ENCODE peak calls at places on chromosomes 4 and X, in nine cellular contexts. Z is astrocyte, P is HCT116, R is endothelial cell of umbilical vein, G is GM23338, E is trophoblast cell, U is hepatocyte, B is GM12878, V is OCI-LY7. T is an unnamed sample. For H3K79me2, the result is how much of the 10 kb centered on the place peaks cover.

GRCh38 chrX:1928805-1929204 is 313.9 kb downstream of the ASMT start:
- DNase-seq in Z (no peak), P (no peak), R (no peak), G (peak), E (peak), U (no peak), B (no peak), V (no peak), T (no peak)

GRCh38 chr4:1323635-1324442 is 23.2 kb upstream of the UVSSA start:
- DNase-seq in Z (peak), P (peak), R (no peak), G (no peak), E (peak), U (no peak), B (no peak), V (no peak), T (peak)

GRCh38 chr4:76690906-76691275 is 207.1 kb downstream of the SOWAHB start:
- DNase-seq in Z (no peak), P (no peak), R (no peak), G (no peak), E (no peak), U (no peak), B (no peak), V (no peak), T (no peak)

GRCh38 chr4:120731561-120731960 is 191.0 kb downstream of the PRDM5 start:
- DNase-seq in Z (peak), P (no peak), R (no peak), G (no peak), E (peak), U (no peak), B (no peak), V (no peak), T (no peak)

GRCh38 chr4:57190651-57191481 is 80.7 kb upstream of the IGFBP7 start:
- DNase-seq in Z (peak), P (peak), R (peak), G (peak), E (peak), U (peak), B (no peak), V (peak), T (peak)

GRCh38 chr4:148634476-148634875 is 192.3 kb upstream of the NR3C2 start:
- DNase-seq in Z (peak), P (no peak), R (no peak), G (no peak), E (peak), U (no peak), B (no peak), V (no peak), T (peak)

GRCh38 chr4:172554588-172554987 is 614.0 kb upstream of the GALNT7 start:
- DNase-seq in Z (no peak), P (no peak), R (no peak), G (no peak), E (no peak), U (no peak), B (no peak), V (no peak), T (no peak)

GRCh38 chr4:20572976-20573375 is 127.3 kb upstream of the PACRGL start:
- DNase-seq in Z (no peak), P (no peak), R (no peak), G (peak), E (no peak), U (no peak), B (no peak), V (no peak), T (no peak)

GRCh38 chrX:20300822-20301221 is 34.1 kb upstream of the RPS6KA3 start:
- DNase-seq in Z (no peak), P (no peak), R (no peak), G (no peak), E (no peak), U (no peak), B (no peak), V (no peak), T (no peak)

GRCh38 chr4:183300070-183300469 is 20.0 kb downstream of the CLDN22 start:
- DNase-seq in Z (peak), P (no peak), R (peak), G (peak), E (no peak), U (peak), B (no peak), V (no peak), T (no peak)

GRCh38 chrX:110204986-110205385 is 112.9 kb downstream of the AMMECR1 start:
- DNase-seq in Z (peak), P (no peak), R (no peak), G (no peak), E (no peak), U (no peak), B (no peak), V (no peak), T (peak)

GRCh38 chr4:75036046-75036445 is 103.1 kb downstream of the PARM1 start:
- DNase-seq in Z (no peak), P (no peak), R (no peak), G (no peak), E (no peak), U (no peak), B (peak), V (no peak), T (no peak)

GRCh38 chr4:10722957-10723356 is 38.4 kb upstream of the CLNK start:
- DNase-seq in Z (no peak), P (no peak), R (no peak), G (no peak), E (no peak), U (no peak), B (no peak), V (peak), T (no peak)

GRCh38 chr4:186765138-186765537 is 41.5 kb upstream of the FAT1 start:
- DNase-seq in Z (peak), P (peak), R (no peak), G (peak), E (no peak), U (peak), B (no peak), V (no peak), T (peak)

GRCh38 chrX:38435130-38435529 is 82.7 kb downstream of the OTC start:
- DNase-seq in Z (no peak), P (no peak), R (no peak), G (no peak), E (no peak), U (no peak), B (no peak), V (no peak), T (no peak)

GRCh38 chr4:121256346-121256745 is 92.2 kb upstream of the TNIP3 start:
- DNase-seq in Z (peak), P (peak), R (peak), G (no peak), E (no peak), U (peak), B (peak), V (no peak), T (peak)

GRCh38 chr4:168384437-168385141 is 66.0 kb upstream of the DDX60 start:
- DNase-seq in Z (peak), P (no peak), R (peak), G (no peak), E (no peak), U (peak), B (no peak), V (no peak), T (no peak)

GRCh38 chr4:176631611-176632010 is 161.1 kb downstream of the VEGFC start:
- DNase-seq in Z (no peak), P (no peak), R (no peak), G (no peak), E (no peak), U (no peak), B (no peak), V (no peak), T (no peak)

GRCh38 chr4:4384837-4385236 is 2.1 kb upstream of the NSG1 start:
- DNase-seq in Z (no peak), P (peak), R (no peak), G (peak), E (peak), U (no peak), B (no peak), V (peak), T (peak)

GRCh38 chr4:19807505-19807904 is 444.2 kb upstream of the SLIT2 start:
- DNase-seq in Z (peak), P (no peak), R (peak), G (no peak), E (no peak), U (peak), B (no peak), V (no peak), T (peak)

GRCh38 chr4:100428051-100428450 is 89.8 kb downstream of the EMCN start:
- DNase-seq in Z (peak), P (peak), R (peak), G (no peak), E (no peak), U (peak), B (no peak), V (no peak), T (peak)

GRCh38 chr4:133096972-133097371 is 52.1 kb upstream of the PCDH10 start:
- DNase-seq in Z (no peak), P (no peak), R (peak), G (peak), E (no peak), U (no peak), B (no peak), V (no peak), T (no peak)

GRCh38 chr4:85127653-85128052 is 161.2 kb upstream of the WDFY3 start:
- DNase-seq in Z (peak), P (peak), R (peak), G (peak), E (peak), U (peak), B (no peak), V (peak), T (peak)

GRCh38 chrX:2627272-2627867 is 63.7 kb upstream of the CD99 start:
- DNase-seq in Z (peak), P (peak), R (peak), G (peak), E (peak), U (peak), B (no peak), V (peak), T (peak)

GRCh38 chr4:242121-242848 is 63.0 kb downstream of the ZNF732 start:
- DNase-seq in Z (peak), P (no peak), R (peak), G (peak), E (peak), U (peak), B (peak), V (peak), T (peak)

GRCh38 chr4:105291920-105292319 is 145.2 kb downstream of the TET2 start:
- DNase-seq in Z (no peak), P (no peak), R (no peak), G (no peak), E (no peak), U (peak), B (no peak), V (no peak), T (no peak)

GRCh38 chr4:92101609-92102231 is 202.0 kb upstream of the GRID2 start:
- DNase-seq in Z (peak), P (no peak), R (no peak), G (no peak), E (no peak), U (no peak), B (no peak), V (no peak), T (peak)

GRCh38 chr4:36269116-36269515 is 12.3 kb upstream of the DTHD1 start:
- DNase-seq in Z (no peak), P (no peak), R (no peak), G (no peak), E (no peak), U (no peak), B (no peak), V (no peak), T (no peak)

GRCh38 chr4:6169239-6169638 is 31.1 kb downstream of the JAKMIP1 start:
- DNase-seq in Z (no peak), P (no peak), R (no peak), G (no peak), E (no peak), U (no peak), B (no peak), V (no peak), T (no peak)

GRCh38 chrX:74924449-74925209 is 623 bp downstream of the NEXMIF start:
- DNase-seq in Z (peak), P (no peak), R (peak), G (peak), E (peak), U (peak), B (no peak), V (no peak), T (peak)

GRCh38 chr4:31613946-31614623 is 893.9 kb downstream of the PCDH7 start:
- DNase-seq in Z (peak), P (no peak), R (no peak), G (no peak), E (no peak), U (no peak), B (no peak), V (no peak), T (peak)

GRCh38 chr4:111013846-111014245 is 391.0 kb upstream of the PITX2 start:
- DNase-seq in Z (no peak), P (no peak), R (no peak), G (no peak), E (no peak), U (no peak), B (no peak), V (no peak), T (no peak)

GRCh38 chr4:130603043-130603442 is 1507.1 kb downstream of the C4orf33 start:
- DNase-seq in Z (no peak), P (no peak), R (no peak), G (no peak), E (no peak), U (no peak), B (no peak), V (no peak), T (no peak)

GRCh38 chrX:43817454-43817853 is 64.8 kb downstream of the MAOB start:
- DNase-seq in Z (no peak), P (no peak), R (no peak), G (no peak), E (no peak), U (peak), B (no peak), V (no peak), T (no peak)

GRCh38 chr4:1683903-1684755 is at the start of gene FAM53A:
- DNase-seq in Z (peak), P (peak), R (peak), G (peak), E (peak), U (peak), B (peak), V (peak), T (peak)

GRCh38 chr4:74092957-74093356 is 6.0 kb downstream of the CXCL2 start:
- DNase-seq in Z (peak), P (no peak), R (peak), G (no peak), E (peak), U (no peak), B (no peak), V (no peak), T (no peak)

GRCh38 chrX:37423864-37424569 is 74.9 kb downstream of the PRRG1 start:
- DNase-seq in Z (peak), P (no peak), R (peak), G (peak), E (no peak), U (no peak), B (no peak), V (no peak), T (no peak)

GRCh38 chrX:150365953-150366911 is 3.1 kb downstream of the MAMLD1 start:
- DNase-seq in Z (peak), P (no peak), R (peak), G (peak), E (no peak), U (peak), B (no peak), V (no peak), T (peak)

GRCh38 chr4:2256781-2257191 is 5.1 kb downstream of the MXD4 start:
- DNase-seq in Z (no peak), P (no peak), R (peak), G (no peak), E (no peak), U (no peak), B (no peak), V (no peak), T (no peak)

DNA sequence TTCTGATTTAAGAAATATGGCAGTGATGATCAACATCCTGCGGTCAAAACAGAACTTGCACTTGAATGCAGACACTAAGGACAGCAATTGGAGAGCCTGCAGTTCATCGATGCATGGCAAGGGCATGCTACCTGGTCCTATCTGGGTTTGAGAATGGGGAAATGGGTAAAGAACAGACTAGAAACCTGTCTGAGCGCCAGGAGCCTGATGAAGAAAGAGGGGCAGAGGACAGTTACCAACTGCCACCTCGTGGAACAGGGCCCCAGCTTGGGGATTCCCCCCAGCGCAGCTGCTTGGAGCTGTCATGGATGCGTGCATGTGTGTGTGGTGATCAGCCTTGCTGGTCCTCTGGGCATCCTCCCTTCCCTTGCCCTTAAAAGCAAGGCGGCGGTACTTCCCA is 30.2 kb upstream of the NKRF start:
- DNase-seq in Z (no peak), P (no peak), R (no peak), G (no peak), E (no peak), U (no peak), B (peak), V (no peak), T (no peak)
- H3K79me2 ChIP-seq in Z (under half), P (under half), R (under half), G (under half), E (under half), U (under half), B (under half), V (under half), T (under half)

GRCh38 chr4:60396680-60397079 is 803.4 kb upstream of the ADGRL3 start:
- DNase-seq in Z (no peak), P (no peak), R (no peak), G (no peak), E (no peak), U (no peak), B (no peak), V (no peak), T (peak)
- H2AFZ ChIP-seq in Z (no peak), P (no peak), R (no peak), G (no peak), E (no peak), U (no peak), B (no peak), V (no peak), T (no peak)

DNA sequence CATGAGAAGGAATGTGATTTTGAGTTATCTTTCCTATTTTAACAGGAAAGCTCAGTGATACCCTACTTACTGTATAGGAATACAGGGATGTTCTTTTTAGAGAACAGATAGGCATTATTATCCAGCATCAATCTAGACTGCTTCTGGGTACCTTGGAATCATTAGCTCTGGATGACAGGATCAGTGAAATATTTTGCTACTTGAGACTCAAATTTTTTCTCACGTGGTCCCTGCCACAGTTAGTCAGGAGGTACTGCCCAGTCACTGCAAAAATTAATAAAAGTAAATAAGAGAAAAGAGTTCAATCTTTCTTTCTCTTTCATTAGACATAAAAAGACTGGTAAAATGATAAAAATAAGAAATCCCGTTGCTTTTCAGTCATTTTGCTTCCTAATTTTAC is 5.5 kb downstream of the ZNF827 start:
- DNase-seq in Z (peak), P (no peak), R (no peak), G (no peak), E (no peak), U (no peak), B (no peak), V (no peak), T (peak)
- H3K79me2 ChIP-seq in Z (half or more), P (half or more), R (under half), G (half or more), E (under half), U (half or more), B (half or more), V (half or more), T (half or more)

GRCh38 chr4:112381996-112382692 is 85.0 kb downstream of the ALPK1 start:
- DNase-seq in Z (no peak), P (no peak), R (no peak), G (no peak), E (no peak), U (no peak), B (no peak), V (no peak), T (no peak)

GRCh38 chr4:112377701-112378620 is 80.8 kb downstream of the ALPK1 start:
- DNase-seq in Z (no peak), P (no peak), R (no peak), G (no peak), E (no peak), U (no peak), B (no peak), V (no peak), T (no peak)

GRCh38 chr4:112378858-112379257 is 81.7 kb downstream of the ALPK1 start:
- DNase-seq in Z (no peak), P (no peak), R (no peak), G (peak), E (no peak), U (no peak), B (no peak), V (no peak), T (no peak)

GRCh38 chr4:112377127-112377635 is 80.0 kb downstream of the ALPK1 start:
- DNase-seq in Z (no peak), P (no peak), R (no peak), G (no peak), E (no peak), U (no peak), B (no peak), V (no peak), T (no peak)

GRCh38 chr4:112379306-112379705 is 82.1 kb downstream of the ALPK1 start:
- DNase-seq in Z (no peak), P (no peak), R (no peak), G (peak), E (no peak), U (peak), B (no peak), V (no peak), T (no peak)
- H2AFZ ChIP-seq in Z (peak), P (no peak), R (no peak), G (peak), E (no peak), U (peak), B (no peak), V (no peak), T (no peak)

T was measured in mammary epithelial cell.